ENCODE peak calls at places on chromosome 15, in four cellular contexts. T, B, U and I are unnamed samples.

GRCh38 chr15:79007066-79007465 is 62.2 kb upstream of the CTSH start:
- DNase-seq in T (no peak), B (peak; percentile 61), U (no peak), I (no peak)

GRCh38 chr15:78767331-78767951 is 43.8 kb downstream of the ADAMTS7 start:
- DNase-seq in T (peak; percentile 67), B (peak; percentile 41), U (no peak), I (no peak)

GRCh38 chr15:75693501-75694240 is 19.0 kb downstream of the CSPG4 start:
- DNase-seq in T (no peak), B (no peak), U (no peak), I (no peak)

GRCh38 chr15:59879506-59879905 is 124.6 kb upstream of the FOXB1 start:
- DNase-seq in T (no peak), B (no peak), U (no peak), I (no peak)

GRCh38 chr15:31268108-31268501 is 58.5 kb upstream of the KLF13 start:
- DNase-seq in T (peak; percentile 31), B (no peak), U (no peak), I (peak; percentile 61)

GRCh38 chr15:74615313-74616019 is at the start of gene CLK3:
- DNase-seq in T (peak; percentile 98), B (peak; percentile 98), U (peak; percentile 98), I (peak; percentile 98)

GRCh38 chr15:65110676-65111292 is 4.2 kb downstream of the UBAP1L start:
- DNase-seq in T (peak; percentile 43), B (no peak), U (no peak), I (no peak)

GRCh38 chr15:81937189-81937588 is 108.6 kb downstream of the MEX3B start:
- DNase-seq in T (no peak), B (no peak), U (no peak), I (no peak)

GRCh38 chr15:78082106-78082742 is 4.7 kb upstream of the TBC1D2B start:
- DNase-seq in T (peak; percentile 64), B (peak; percentile 46), U (no peak), I (peak; percentile 41)

GRCh38 chr15:101006931-101007687 is 88.0 kb downstream of the LRRK1 start:
- DNase-seq in T (peak; percentile 82), B (peak; percentile 83), U (peak; percentile 66), I (peak; percentile 86)

GRCh38 chr15:33963831-33964664 is 4.2 kb upstream of the CHRM5 start:
- DNase-seq in T (no peak), B (no peak), U (no peak), I (no peak)

GRCh38 chr15:55669226-55669625 is 73.7 kb downstream of the PRTG start:
- DNase-seq in T (no peak), B (no peak), U (no peak), I (no peak)

GRCh38 chr15:98856540-98856907 is 151.1 kb downstream of the PGPEP1L start:
- DNase-seq in T (no peak), B (no peak), U (no peak), I (no peak)

GRCh38 chr15:62922514-62922913 is 120.0 kb upstream of the TPM1 start:
- DNase-seq in T (no peak), B (no peak), U (no peak), I (no peak)

GRCh38 chr15:59022188-59022587 is 34.7 kb downstream of the RNF111 start:
- DNase-seq in T (no peak), B (no peak), U (no peak), I (no peak)